ENCODE peak calls at places on chromosomes 16 and 17, in five cellular contexts. N, H, Q, A and K are unnamed samples.

GRCh38 chr16:30054959-30055553 is 10.5 kb upstream of the ALDOA start:
- DNase-seq in N (no peak), H (no peak), Q (no peak), A (no peak), K (no peak)

GRCh38 chr17:58325976-58326468 is 2.6 kb downstream of the TSPOAP1 start:
- DNase-seq in N (no peak), H (no peak), Q (no peak), A (no peak), K (peak)

GRCh38 chr17:17061516-17061915 is 19.3 kb downstream of the MPRIP start:
- DNase-seq in N (no peak), H (no peak), Q (no peak), A (no peak), K (no peak)

GRCh38 chr17:77684803-77685580 is 273.5 kb upstream of the TNRC6C start:
- DNase-seq in N (no peak), H (no peak), Q (no peak), A (no peak), K (no peak)

GRCh38 chr16:49503242-49504022 is 129.8 kb downstream of the C16orf78 start:
- DNase-seq in N (no peak), H (no peak), Q (no peak), A (no peak), K (no peak)

GRCh38 chr16:2084688-2085625 is 37.2 kb downstream of the TSC2 start:
- DNase-seq in N (no peak), H (no peak), Q (no peak), A (no peak), K (no peak)

GRCh38 chr17:43702636-43703035 is 40.9 kb upstream of the MEOX1 start:
- DNase-seq in N (no peak), H (no peak), Q (no peak), A (no peak), K (no peak)

GRCh38 chr17:700504-701094 is 14.0 kb downstream of the VPS53 start:
- DNase-seq in N (no peak), H (no peak), Q (peak), A (peak), K (no peak)

GRCh38 chr17:38509008-38509771 is 80.9 kb downstream of the ARHGAP23 start:
- DNase-seq in N (peak), H (peak), Q (peak), A (peak), K (peak)

DNA sequence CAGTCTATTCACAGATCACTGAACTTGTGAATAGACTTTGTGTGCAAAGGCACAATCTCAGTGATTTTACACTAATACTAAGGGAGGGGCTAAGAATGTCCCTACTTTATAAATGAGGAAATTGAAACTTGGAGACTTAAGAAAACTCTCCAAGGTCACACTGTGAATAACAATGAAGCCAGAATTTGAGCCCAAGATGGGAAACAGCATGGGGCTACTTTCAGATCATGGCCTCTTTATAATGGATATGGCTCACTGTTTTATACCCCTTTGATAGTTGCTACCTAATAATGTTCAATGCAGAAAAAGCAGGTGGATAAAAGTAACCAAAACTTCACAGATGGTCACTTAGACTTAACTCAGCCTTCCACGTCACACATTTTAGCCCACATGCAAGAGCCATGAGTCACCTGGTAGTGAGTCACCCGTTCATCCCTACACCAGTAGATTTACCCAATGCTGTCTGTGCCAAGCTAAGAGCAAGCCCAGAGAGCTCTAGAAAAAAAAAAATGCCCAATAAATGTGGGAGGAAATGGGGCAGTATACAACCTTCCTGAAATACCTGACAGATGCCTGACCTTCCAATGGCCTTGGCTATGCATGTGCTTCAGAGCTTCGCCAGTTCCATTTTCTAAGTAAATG is 219.8 kb downstream of the TMEM114 start:
- DNase-seq in N (no peak), H (no peak), Q (peak), A (no peak), K (no peak)
- H3K27ac ChIP-seq in N (no peak), H (no peak), Q (no peak), A (no peak), K (no peak)

GRCh38 chr16:84842516-84843148 is 22.8 kb downstream of the CRISPLD2 start:
- DNase-seq in N (no peak), H (no peak), Q (no peak), A (no peak), K (no peak)

GRCh38 chr16:84839956-84840355 is 20.2 kb downstream of the CRISPLD2 start:
- DNase-seq in N (no peak), H (no peak), Q (no peak), A (peak), K (no peak)

GRCh38 chr16:84840687-84841627 is 21.2 kb downstream of the CRISPLD2 start:
- DNase-seq in N (no peak), H (no peak), Q (no peak), A (no peak), K (no peak)

GRCh38 chr16:84843149-84844048 is 23.6 kb downstream of the CRISPLD2 start:
- DNase-seq in N (no peak), H (no peak), Q (no peak), A (no peak), K (no peak)

DNA sequence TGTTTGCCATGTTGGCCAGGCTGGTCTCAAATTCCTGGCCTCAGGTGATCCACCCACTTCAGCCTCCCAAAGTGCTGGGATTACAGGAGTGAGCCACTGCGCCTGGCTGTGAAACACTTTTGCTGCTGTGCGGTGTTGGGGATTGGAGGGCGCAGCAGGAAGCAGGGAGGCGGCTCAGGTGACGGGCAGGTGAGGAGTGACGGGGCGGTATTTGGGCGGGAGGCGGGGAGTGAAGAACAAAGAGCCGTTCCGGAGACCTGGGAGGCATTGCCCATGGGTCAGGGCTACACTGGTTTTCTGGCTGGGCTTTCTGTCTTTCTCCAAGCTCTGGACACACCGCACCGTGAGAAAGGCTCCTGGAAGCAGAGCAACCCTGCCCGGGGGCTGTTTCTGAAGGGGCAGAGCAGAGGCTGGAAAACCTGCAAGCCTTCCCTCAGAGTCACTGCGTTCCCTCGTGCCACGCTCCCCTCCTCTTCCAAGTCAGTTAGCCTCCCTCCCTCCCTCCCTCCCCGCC is 22.1 kb downstream of the CRISPLD2 start:
- DNase-seq in N (no peak), H (no peak), Q (peak), A (no peak), K (no peak)
- H3K27ac ChIP-seq in N (peak), H (no peak), Q (peak), A (no peak), K (no peak)

DNA sequence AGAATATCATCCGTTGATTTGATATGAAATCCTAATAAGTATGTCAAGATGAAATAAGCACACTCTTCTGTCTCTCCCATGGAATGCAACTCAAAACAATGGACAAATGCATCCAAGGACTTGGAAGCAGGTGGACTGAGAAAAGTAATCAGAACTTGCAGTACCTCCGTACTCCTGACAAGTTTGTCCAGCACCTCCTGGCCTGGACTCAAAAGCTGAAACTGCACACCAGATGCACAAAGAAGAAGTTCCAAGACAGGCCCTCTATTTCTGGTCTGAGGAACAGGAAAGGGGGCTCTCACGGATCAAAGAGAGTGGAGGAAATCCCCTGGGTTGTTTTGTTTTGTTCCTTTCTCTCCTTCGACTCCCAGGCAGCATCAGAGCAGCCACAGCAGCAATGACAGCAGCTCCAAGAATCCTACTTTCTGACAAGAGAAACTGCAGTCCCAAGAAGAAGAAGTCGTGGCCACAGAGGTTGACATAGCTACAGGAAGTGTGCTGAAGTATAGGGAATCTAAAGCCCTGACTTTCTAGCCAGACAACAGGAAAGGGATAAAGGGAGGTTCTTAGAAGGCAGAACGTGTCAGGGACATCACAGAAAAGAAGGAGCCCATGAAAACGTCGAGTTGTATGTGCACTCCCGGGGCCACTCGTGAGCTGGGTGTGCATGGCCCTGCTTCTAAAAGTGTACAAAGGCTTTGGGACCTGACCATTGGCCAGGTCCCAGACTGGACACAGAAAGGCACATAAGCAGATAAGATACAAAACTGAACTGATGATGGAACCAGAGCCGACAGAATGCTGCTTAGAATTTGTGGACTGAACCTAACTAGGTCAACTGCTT is 29.3 kb downstream of the AKAP10 start:
- DNase-seq in N (no peak), H (no peak), Q (no peak), A (no peak), K (no peak)
- H3K27ac ChIP-seq in N (peak), H (no peak), Q (peak), A (peak), K (no peak)

GRCh38 chr16:3736116-3736515 is 18.8 kb upstream of the TRAP1 start:
- DNase-seq in N (no peak), H (no peak), Q (no peak), A (no peak), K (no peak)
- H3K27ac ChIP-seq in N (no peak), H (no peak), Q (no peak), A (no peak), K (no peak)